ENCODE peak calls at places on chromosome 14, in four cellular contexts. E, H, T and S are unnamed samples.

GRCh38 chr14:93160353-93160801 is 24.3 kb downstream of the MOAP1 start:
- DNase-seq in E (no peak), H (peak; percentile 55), T (no peak), S (no peak)

GRCh38 chr14:55512421-55512820 is 67.6 kb upstream of the KTN1 start:
- DNase-seq in H (no peak), T (no peak), E (no peak), S (no peak)

GRCh38 chr14:72682188-72682587 is 211.7 kb downstream of the DPF3 start:
- DNase-seq in T (no peak), E (no peak), H (no peak), S (no peak)

GRCh38 chr14:90513151-90514014 is 116.6 kb downstream of the CALM1 start:
- DNase-seq in H (peak; percentile 93), E (peak; percentile 91), T (peak; percentile 70), S (no peak)

GRCh38 chr14:53327716-53328115 is 174.6 kb upstream of the DDHD1 start:
- DNase-seq in E (no peak), H (no peak), T (no peak), S (no peak)

GRCh38 chr14:31154956-31155355 is 52.6 kb downstream of the HECTD1 start:
- DNase-seq in T (no peak), E (no peak), H (no peak), S (no peak)

GRCh38 chr14:42241101-42241500 is 634.4 kb downstream of the LRFN5 start:
- DNase-seq in E (no peak), T (no peak), H (no peak), S (no peak)

GRCh38 chr14:74619672-74620131 is 7.7 kb upstream of the LTBP2 start:
- DNase-seq in H (peak; percentile 77), E (peak; percentile 90), T (peak; percentile 94), S (no peak)

GRCh38 chr14:62329427-62329826 is 567.2 kb downstream of the SNAPC1 start:
- DNase-seq in H (no peak), E (no peak), T (no peak), S (no peak)

GRCh38 chr14:99595524-99595923 is 8.5 kb downstream of the CCDC85C start:
- DNase-seq in H (no peak), T (no peak), E (no peak), S (no peak)

GRCh38 chr14:80946797-80947196 is 5.3 kb upstream of the CEP128 start:
- DNase-seq in H (no peak), T (no peak), E (no peak), S (no peak)

GRCh38 chr14:92687681-92688433 is 60.6 kb downstream of the LGMN start:
- DNase-seq in E (no peak), H (peak; percentile 65), T (no peak), S (no peak)

GRCh38 chr14:102917469-102918211 is 4.8 kb upstream of the AMN start:
- DNase-seq in H (peak; percentile 46), E (peak; percentile 67), T (peak; percentile 62), S (no peak)

GRCh38 chr14:100589760-100590469 is 2.7 kb upstream of the BEGAIN start:
- DNase-seq in H (no peak), E (no peak), T (no peak), S (no peak)

GRCh38 chr14:72594099-72594901 is 299.6 kb downstream of the DPF3 start:
- DNase-seq in E (no peak), T (no peak), H (no peak), S (no peak)

GRCh38 chr14:101593411-101594181 is 32.3 kb downstream of the DIO3 start:
- DNase-seq in T (no peak), H (no peak), E (no peak), S (no peak)

GRCh38 chr14:59811850-59812249 is 58.7 kb downstream of the RTN1 start:
- DNase-seq in T (no peak), E (no peak), H (no peak), S (no peak)

GRCh38 chr14:104317500-104317805 is 179.1 kb downstream of the KIF26A start:
- DNase-seq in H (no peak), T (no peak), E (no peak), S (no peak)

GRCh38 chr14:50784683-50785505 is 46.1 kb downstream of the NIN start:
- DNase-seq in E (peak; percentile 33), T (no peak), H (no peak), S (no peak)

GRCh38 chr14:78005325-78005724 is 164.8 kb upstream of the NRXN3 start:
- DNase-seq in H (no peak), E (no peak), T (no peak), S (no peak)

GRCh38 chr14:90281261-90281660 is 24.9 kb downstream of the PSMC1 start:
- DNase-seq in T (no peak), H (no peak), E (no peak), S (no peak)

GRCh38 chr14:89424241-89424640 is 7.2 kb upstream of the FOXN3 start:
- DNase-seq in H (no peak), T (no peak), E (no peak), S (no peak)

GRCh38 chr14:29796853-29797252 is 130.8 kb downstream of the PRKD1 start:
- DNase-seq in E (no peak), H (no peak), T (no peak), S (no peak)

GRCh38 chr14:33679461-33680225 is 271.2 kb downstream of the EGLN3 start:
- DNase-seq in H (no peak), E (no peak), T (no peak), S (no peak)

GRCh38 chr14:95394981-95395737 is 75.5 kb upstream of the CLMN start:
- DNase-seq in T (no peak), H (no peak), E (no peak), S (no peak)

GRCh38 chr14:101130861-101131260 is 227.3 kb upstream of the RTL1 start:
- DNase-seq in H (no peak), E (no peak), T (no peak), S (no peak)

GRCh38 chr14:36666416-36667206 is 5.0 kb downstream of the PAX9 start:
- DNase-seq in T (no peak), H (no peak), E (no peak), S (no peak)

GRCh38 chr14:72611506-72611905 is 282.4 kb downstream of the DPF3 start:
- DNase-seq in E (no peak), T (no peak), H (no peak), S (no peak)

GRCh38 chr14:100283984-100284881 is 22.0 kb downstream of the SLC25A29 start:
- DNase-seq in E (no peak), H (no peak), T (no peak), S (no peak)

DNA sequence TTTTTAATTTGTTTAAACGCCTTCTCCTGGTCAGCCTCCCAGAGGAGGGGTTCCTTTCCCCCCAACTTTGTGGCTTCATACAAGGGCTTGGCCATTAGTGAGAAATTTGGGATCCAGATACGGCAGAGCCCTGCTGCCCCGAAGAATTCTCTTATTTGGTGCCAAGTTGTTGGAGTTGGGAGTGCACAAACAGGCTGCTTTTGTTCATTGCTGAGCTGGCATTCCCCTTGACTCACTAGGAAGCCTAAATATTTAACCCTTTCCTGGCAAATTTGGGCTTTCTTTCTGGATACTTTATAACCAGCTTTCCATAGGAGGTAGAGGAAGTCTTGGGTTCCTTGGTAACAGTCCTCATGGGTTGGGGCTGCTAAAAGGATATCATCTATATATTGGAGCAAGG is 10.3 kb upstream of the ADAM21 start:
- DNase-seq in T (no peak), H (no peak), E (no peak), S (no peak)
- H3K9me3 ChIP-seq in T (peaks cover 22% of the 10 kb centered on the region), H (no peaks in the 10 kb centered on the region), E (no peaks in the 10 kb centered on the region), S (peaks cover 5% of the 10 kb centered on the region)

GRCh38 chr14:19743256-19743655 is at the start of gene OR4Q3:
- DNase-seq in H (peak; percentile 10), E (no peak), T (no peak), S (no peak)
- H3K9me3 ChIP-seq in H (no peaks in the 10 kb centered on the region), E (no peaks in the 10 kb centered on the region), T (no peaks in the 10 kb centered on the region), S (no peaks in the 10 kb centered on the region)

GRCh38 chr14:106686533-106686932 is 1160.2 kb downstream of the TMEM121 start:
- DNase-seq in H (no peak), T (no peak), E (no peak), S (no peak)

GRCh38 chr14:106679776-106680175 is 1153.4 kb downstream of the TMEM121 start:
- DNase-seq in H (no peak), E (no peak), T (no peak), S (no peak)

GRCh38 chr14:106681161-106681955 is 1155.0 kb downstream of the TMEM121 start:
- DNase-seq in E (no peak), H (no peak), T (no peak), S (no peak)
- H3K9me3 ChIP-seq in E (no peaks in the 10 kb centered on the region), H (no peaks in the 10 kb centered on the region), T (no peaks in the 10 kb centered on the region), S (no peaks in the 10 kb centered on the region)

GRCh38 chr14:105797546-105797945 is 271.2 kb downstream of the TMEM121 start:
- DNase-seq in T (no peak), H (no peak), E (no peak), S (no peak)
- H3K9me3 ChIP-seq in T (peaks cover 26% of the 10 kb centered on the region), H (no peaks in the 10 kb centered on the region), E (no peaks in the 10 kb centered on the region), S (no peaks in the 10 kb centered on the region)

DNA sequence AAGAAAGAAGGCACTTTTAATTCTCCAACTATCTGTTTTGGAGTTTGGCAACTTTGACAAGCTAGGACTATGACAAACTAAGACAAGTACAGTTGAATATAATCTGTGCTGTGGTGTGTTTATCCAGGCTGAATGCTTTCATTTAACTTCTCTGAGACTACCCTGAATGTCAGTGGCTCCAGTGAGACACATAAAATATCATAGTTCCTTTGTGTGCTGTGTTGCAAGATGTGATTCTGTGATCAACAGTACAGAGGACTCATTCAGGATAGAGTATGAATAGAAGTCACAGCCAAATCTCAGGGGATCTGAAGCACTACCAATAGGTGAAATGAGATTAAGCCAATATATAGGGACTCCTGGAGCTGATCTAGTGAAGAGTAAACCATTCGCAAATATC is 876.9 kb upstream of the FBXO33 start:
- DNase-seq in E (no peak), H (no peak), T (no peak), S (no peak)
- H3K9me3 ChIP-seq in E (no peaks in the 10 kb centered on the region), H (no peaks in the 10 kb centered on the region), T (no peaks in the 10 kb centered on the region), S (no peaks in the 10 kb centered on the region)

DNA sequence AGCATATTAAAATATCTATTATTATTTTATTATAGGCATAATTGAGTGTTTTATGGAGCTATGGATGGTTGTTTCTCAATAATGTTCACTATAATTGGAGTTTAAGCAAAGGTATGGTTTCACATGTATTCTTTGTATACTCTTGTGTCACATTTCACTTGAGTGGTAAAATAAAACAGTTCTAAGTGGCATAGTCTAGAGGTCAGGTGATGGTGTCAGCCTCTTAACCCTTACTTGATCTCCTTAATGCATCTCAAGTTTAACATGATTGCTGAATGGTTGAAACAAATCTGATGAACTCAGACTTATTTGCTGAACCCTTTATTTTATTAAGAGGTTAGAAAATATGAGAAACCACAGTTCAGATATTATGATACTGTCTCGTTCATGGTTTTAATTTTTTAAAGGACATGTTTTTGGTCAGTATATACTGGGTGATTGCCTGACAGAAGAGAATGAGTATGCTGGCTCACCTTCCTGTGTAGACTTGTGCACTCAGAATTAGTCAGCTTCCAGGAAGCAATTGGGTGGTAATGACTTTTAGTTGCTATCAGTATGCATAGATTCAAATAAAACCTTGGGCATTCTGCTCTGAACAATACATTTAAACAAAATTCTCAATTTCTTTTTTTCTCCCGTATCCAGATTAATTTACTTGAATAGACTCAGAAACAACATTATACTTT is 464.6 kb downstream of the PCNX1 start:
- DNase-seq in E (no peak), T (no peak), H (no peak), S (no peak)
- H3K9me3 ChIP-seq in E (no peaks in the 10 kb centered on the region), T (no peaks in the 10 kb centered on the region), H (no peaks in the 10 kb centered on the region), S (no peaks in the 10 kb centered on the region)

GRCh38 chr14:105897725-105898113 is 371.3 kb downstream of the TMEM121 start:
- DNase-seq in E (no peak), H (no peak), T (no peak), S (no peak)
- H3K9me3 ChIP-seq in E (no peaks in the 10 kb centered on the region), H (no peaks in the 10 kb centered on the region), T (no peaks in the 10 kb centered on the region), S (no peaks in the 10 kb centered on the region)

GRCh38 chr14:28778718-28779117 is 12.1 kb downstream of the FOXG1 start:
- DNase-seq in T (no peak), E (no peak), H (no peak), S (no peak)
- H3K9me3 ChIP-seq in T (peaks cover 9% of the 10 kb centered on the region), E (no peaks in the 10 kb centered on the region), H (no peaks in the 10 kb centered on the region), S (peaks cover 4% of the 10 kb centered on the region)